ENCODE peak calls at places on chromosomes 4 and X, in eight cellular contexts. Y is choroid plexus epithelial cell; M is NCI-H1092; W is stimulated activated CD8-positive, alpha-beta memory T cell treated with anti-CD3 and anti-CD28 coated beads, Interleukin-15, amount 100 ng/mL, for 4 hours; Q is dermis microvascular lymphatic vessel endothelial cell; U is AG20443; T is sciatic nerve; H is H7. V is an unnamed sample.

GRCh38 chr4:146146918-146147317 is 28.6 kb upstream of the LSM6 start:
- DNase-seq in Y (no peak), M (no peak), W (no peak), Q (no peak), U (no peak), T (no peak), H (no peak), V (no peak)

GRCh38 chr4:3262208-3263052 is 13.5 kb downstream of the MSANTD1 start:
- DNase-seq in Y (no peak), M (no peak), W (no peak), Q (no peak), U (no peak), T (peak; percentile 49), H (no peak), V (no peak)

GRCh38 chrX:136138939-136139338 is 8.4 kb upstream of the FHL1 start:
- DNase-seq in Y (no peak), M (no peak), W (no peak), Q (no peak), U (no peak), T (no peak), H (peak; percentile 26), V (no peak)

GRCh38 chr4:135123632-135124031 is 922.0 kb upstream of the PABPC4L start:
- DNase-seq in Y (peak; percentile 8), M (no peak), W (no peak), Q (no peak), U (no peak), T (no peak), H (no peak), V (no peak)

GRCh38 chrX:42143866-42144592 is 220.7 kb upstream of the CASK start:
- DNase-seq in Y (peak; percentile 18), M (no peak), W (no peak), Q (no peak), U (no peak), T (no peak), H (no peak), V (peak; percentile 8)

GRCh38 chr4:31539279-31540074 is 819.3 kb downstream of the PCDH7 start:
- DNase-seq in Y (peak; percentile 26), M (no peak), W (no peak), Q (no peak), U (no peak), T (no peak), H (no peak), V (no peak)

GRCh38 chr4:181822005-181822375 is 421.2 kb upstream of the TENM3 start:
- DNase-seq in Y (peak; percentile 52), M (peak; percentile 45), W (no peak), Q (no peak), U (no peak), T (no peak), H (no peak), V (no peak)

GRCh38 chr4:112185740-112186670 is 40.8 kb downstream of the FAM241A start:
- DNase-seq in Y (peak; percentile 75), M (no peak), W (no peak), Q (no peak), U (no peak), T (no peak), H (no peak), V (no peak)

GRCh38 chrX:7170903-7171302 is 22.9 kb upstream of the PUDP start:
- DNase-seq in Y (peak; percentile 35), M (no peak), W (no peak), Q (peak; percentile 30), U (no peak), T (no peak), H (peak; percentile 45), V (no peak)

GRCh38 chrX:54865208-54865607 is 55.4 kb upstream of the TRO start:
- DNase-seq in Y (no peak), M (no peak), W (no peak), Q (no peak), U (no peak), T (no peak), H (no peak), V (no peak)

GRCh38 chrX:121571333-121571732 is 523.9 kb downstream of the GLUD2 start:
- DNase-seq in Y (no peak), M (no peak), W (no peak), Q (no peak), U (no peak), T (no peak), H (no peak), V (no peak)

GRCh38 chrX:2418000-2418399 is 82.8 kb downstream of the DHRSX start:
- DNase-seq in Y (no peak), M (no peak), W (no peak), Q (no peak), U (no peak), T (no peak), H (no peak), V (no peak)